ENCODE peak calls at places on chromosomes 4 and X, in five cellular contexts. B, F, U, Z and D are unnamed samples.

GRCh38 chr4:140103676-140104075 is 50.3 kb downstream of the MAML3 start:
- DNase-seq in Z (peak; percentile 86), F (no peak), U (no peak), B (no peak), D (no peak)

GRCh38 chr4:37510626-37511025 is 175.6 kb downstream of the RELL1 start:
- DNase-seq in B (no peak), U (no peak), Z (no peak), F (no peak), D (no peak)

GRCh38 chr4:75895744-75896314 is 6.4 kb downstream of the PPEF2 start:
- DNase-seq in Z (peak; percentile 11), B (peak; percentile 10), U (no peak), F (no peak), D (no peak)

GRCh38 chrX:118720058-118720707 is 7.2 kb upstream of the IL13RA1 start:
- DNase-seq in B (no peak), U (no peak), Z (no peak), F (no peak), D (no peak)

GRCh38 chr4:74583757-74584156 is 138.8 kb downstream of the AREG start:
- DNase-seq in F (no peak), U (no peak), Z (peak; percentile 23), B (no peak), D (no peak)

GRCh38 chrX:108537005-108537404 is 97.4 kb downstream of the COL4A5 start:
- DNase-seq in Z (peak; percentile 29), B (no peak), U (no peak), F (no peak), D (no peak)

GRCh38 chrX:135931644-135932487 is 38.4 kb downstream of the SAGE1 start:
- DNase-seq in B (no peak), Z (peak; percentile 23), U (no peak), F (no peak), D (peak; percentile 40)

GRCh38 chr4:108762559-108763225 is at the start of gene ETNPPL:
- DNase-seq in Z (peak; percentile 14), F (no peak), B (no peak), U (no peak), D (peak; percentile 59)

GRCh38 chr4:76943790-76944189 is 5.8 kb upstream of the SEPTIN11 start:
- DNase-seq in U (no peak), Z (no peak), B (no peak), F (no peak), D (no peak)

GRCh38 chrX:49627030-49627777 is 28.4 kb downstream of the GAGE1 start:
- DNase-seq in B (no peak), U (no peak), F (no peak), Z (peak; percentile 1), D (peak; percentile 51)